ENCODE peak calls at places on chromosome 10, in six cellular contexts. J is HCT116, G is stomach, K is GM23338, F is hepatocyte, A is lower lobe of right lung. C is an unnamed sample.
A peak's percentile ranks its signal among the peaks of the same experiment; 100 is the strongest.

GRCh38 chr10:104255244-104255981 is 721 bp downstream of the GSTO1 start:
- DNase-seq in J (no peak), G (no peak), K (peak; percentile 50), F (peak; percentile 46), A (no peak), C (no peak)

GRCh38 chr10:103353281-103353680 is 2.3 kb upstream of the PCGF6 start:
- DNase-seq in J (no peak), G (no peak), K (peak; percentile 31), F (no peak), A (no peak), C (no peak)

GRCh38 chr10:43852141-43852540 is 203.5 kb upstream of the ZNF32 start:
- DNase-seq in J (no peak), G (no peak), K (no peak), F (no peak), A (no peak), C (no peak)

GRCh38 chr10:83692196-83692595 is 447.1 kb upstream of the GHITM start:
- DNase-seq in J (no peak), G (no peak), K (no peak), F (no peak), A (no peak), C (no peak)

GRCh38 chr10:92760609-92761008 is 70.9 kb downstream of the HHEX start:
- DNase-seq in J (no peak), G (no peak), K (no peak), F (no peak), A (no peak), C (no peak)

GRCh38 chr10:126376956-126377355 is 11.3 kb downstream of the ADAM12 start:
- DNase-seq in J (no peak), G (no peak), K (no peak), F (no peak), A (no peak), C (no peak)

GRCh38 chr10:110815354-110816004 is 56.2 kb upstream of the PDCD4 start:
- DNase-seq in J (no peak), G (no peak), K (no peak), F (no peak), A (no peak), C (no peak)

GRCh38 chr10:24762161-24762924 is 38.7 kb upstream of the ARHGAP21 start:
- DNase-seq in J (no peak), G (no peak), K (peak; percentile 10), F (no peak), A (no peak), C (no peak)

GRCh38 chr10:126027707-126028106 is 131.3 kb downstream of the FANK1 start:
- DNase-seq in J (no peak), G (no peak), K (no peak), F (no peak), A (no peak), C (no peak)

GRCh38 chr10:3781458-3782098 is 3.4 kb downstream of the KLF6 start:
- DNase-seq in J (no peak), G (peak; percentile 59), K (no peak), F (no peak), A (peak; percentile 79), C (no peak)

GRCh38 chr10:3064423-3064822 is 2.9 kb upstream of the PFKP start:
- DNase-seq in J (no peak), G (no peak), K (no peak), F (no peak), A (no peak), C (no peak)

GRCh38 chr10:118508863-118509262 is 86.6 kb downstream of the PRLHR start:
- DNase-seq in J (no peak), G (no peak), K (no peak), F (no peak), A (no peak), C (no peak)

GRCh38 chr10:78805176-78805575 is 263.6 kb upstream of the ZMIZ1 start:
- DNase-seq in J (no peak), G (peak; percentile 40), K (no peak), F (peak; percentile 92), A (peak; percentile 58), C (no peak)

GRCh38 chr10:70806841-70807240 is 8.9 kb upstream of the SGPL1 start:
- DNase-seq in J (no peak), G (no peak), K (no peak), F (no peak), A (no peak), C (no peak)

GRCh38 chr10:44035474-44036197 is 349.3 kb downstream of the CXCL12 start:
- DNase-seq in J (no peak), G (no peak), K (no peak), F (no peak), A (no peak), C (no peak)

GRCh38 chr10:76647276-76647675 is 990.3 kb downstream of the KCNMA1 start:
- DNase-seq in J (no peak), G (no peak), K (no peak), F (no peak), A (no peak), C (no peak)

GRCh38 chr10:34998940-34999339 is 91.2 kb downstream of the CUL2 start:
- DNase-seq in J (no peak), G (no peak), K (no peak), F (no peak), A (no peak), C (no peak)

GRCh38 chr10:101120520-101120883 is 10.6 kb upstream of the TLX1 start:
- DNase-seq in J (no peak), G (no peak), K (no peak), F (no peak), A (no peak), C (no peak)
- H3K27me3 ChIP-seq in J (peaks cover 5% of the 10 kb centered on the region), G (peaks cover 97% of the 10 kb centered on the region), K (peaks cover 100% of the 10 kb centered on the region), F (peaks cover 77% of the 10 kb centered on the region), A (peaks cover 78% of the 10 kb centered on the region), C (peaks cover 88% of the 10 kb centered on the region)

GRCh38 chr10:17226891-17227303 is 1.1 kb upstream of the VIM start:
- DNase-seq in J (no peak), G (no peak), K (peak; percentile 39), F (no peak), A (no peak), C (no peak)

GRCh38 chr10:17228081-17229015 is at the start of gene VIM:
- DNase-seq in J (peak; percentile 84), G (peak; percentile 73), K (peak; percentile 92), F (peak; percentile 90), A (peak; percentile 90), C (peak; percentile 48)

GRCh38 chr10:17225823-17226222 is 2.2 kb upstream of the VIM start:
- DNase-seq in J (no peak), G (no peak), K (no peak), F (no peak), A (no peak), C (no peak)

GRCh38 chr10:17229016-17229716 is 1.1 kb downstream of the VIM start:
- DNase-seq in J (no peak), G (peak; percentile 73), K (peak; percentile 46), F (peak; percentile 88), A (peak; percentile 92), C (no peak)

DNA sequence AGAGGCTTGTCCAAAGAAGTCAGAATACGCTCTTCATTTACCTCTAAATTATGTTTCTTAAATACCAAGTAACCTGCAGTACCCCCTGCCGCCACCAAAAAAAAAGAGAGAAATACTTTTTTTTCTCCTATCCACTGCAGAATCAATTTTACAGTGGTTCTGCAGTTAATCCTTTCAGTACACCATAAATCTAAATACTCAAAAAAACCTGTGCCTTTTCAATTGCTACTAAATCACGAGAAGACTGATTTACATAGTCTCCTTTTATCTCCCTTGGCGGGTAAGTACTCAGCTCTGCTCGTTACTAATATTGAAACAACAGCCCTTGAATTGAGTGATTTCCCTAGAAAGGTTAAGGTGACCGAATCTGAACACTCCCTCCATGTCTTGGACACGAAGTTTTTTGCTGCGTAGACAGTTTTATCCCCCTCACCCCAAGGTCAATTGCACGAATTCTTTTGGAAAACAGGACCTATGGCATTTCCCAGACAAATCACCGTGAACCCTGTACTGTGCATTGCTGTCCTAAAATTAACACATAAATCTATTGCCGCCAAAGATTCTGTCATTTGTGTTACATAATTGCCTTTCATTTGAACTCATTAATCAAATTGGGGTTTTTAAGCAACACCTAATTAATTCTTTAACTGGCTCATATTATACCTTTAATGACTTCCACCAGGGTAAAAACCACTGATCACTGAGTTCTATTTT is 517 bp upstream of the VIM start:
- DNase-seq in J (no peak), G (no peak), K (peak; percentile 46), F (no peak), A (no peak), C (no peak)
- H3K27ac ChIP-seq in J (no peak overlapping the region), G (peak overlapping the region; percentile 59), K (no peak overlapping the region), F (peak overlapping the region; percentile 99), A (peak overlapping the region; percentile 99), C (peak overlapping the region; percentile 89)

DNA sequence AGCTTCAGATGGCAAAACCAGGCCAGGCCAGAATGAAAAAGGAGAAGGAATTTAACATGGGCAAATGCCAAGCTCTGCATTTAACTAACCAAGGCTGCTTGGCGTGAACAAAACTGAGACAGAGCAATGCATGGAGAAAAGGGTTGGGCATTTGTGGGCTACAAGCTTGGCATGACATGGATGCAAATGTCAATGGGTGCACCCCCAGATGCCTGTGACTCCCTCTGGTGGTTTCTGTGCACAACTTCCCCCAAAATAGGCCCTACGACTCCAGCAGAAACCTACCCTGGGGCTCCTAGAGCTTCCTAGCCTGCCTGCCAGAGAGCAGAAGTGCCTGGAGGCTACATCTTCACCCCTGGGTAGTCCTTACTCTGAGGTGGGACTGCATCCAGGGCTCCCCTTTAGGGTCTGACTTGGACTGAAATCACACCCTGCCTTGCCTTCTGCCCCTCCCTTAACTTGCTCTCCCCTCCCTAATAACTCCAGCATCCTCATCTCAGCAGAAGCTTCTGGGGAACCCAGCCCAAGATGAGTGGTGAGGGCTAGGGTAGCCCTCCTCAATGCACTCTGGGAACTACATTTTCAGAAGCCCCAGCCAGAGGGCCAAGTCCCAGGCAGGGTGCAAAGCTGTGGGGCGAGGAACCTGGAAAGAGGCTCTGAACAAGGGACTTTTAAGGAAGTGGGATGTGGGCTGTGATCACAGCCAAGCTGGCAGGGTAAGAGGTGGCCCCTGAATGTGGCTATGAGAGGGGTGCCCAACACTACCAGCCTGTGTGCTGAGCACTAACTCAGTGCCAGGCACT is 11.3 kb downstream of the GPRIN2 start:
- DNase-seq in J (peak; percentile 10), G (peak; percentile 26), K (peak; percentile 84), F (no peak), A (peak; percentile 48), C (peak; percentile 33)
- TF ChIP-seq CTCF in J (peak; percentile 63), G (peak; percentile 6), K (peak; percentile 76), F (peak; percentile 34), A (peak; percentile 28), C (peak; percentile 20)

GRCh38 chr10:131056091-131056490 is 255.4 kb downstream of the TCERG1L start:
- DNase-seq in J (no peak), G (no peak), K (no peak), F (no peak), A (no peak), C (no peak)

GRCh38 chr10:131055437-131055836 is 256.1 kb downstream of the TCERG1L start:
- DNase-seq in J (no peak), G (no peak), K (no peak), F (no peak), A (no peak), C (no peak)

GRCh38 chr10:131058799-131059198 is 252.7 kb downstream of the TCERG1L start:
- DNase-seq in J (no peak), G (no peak), K (no peak), F (no peak), A (no peak), C (no peak)

GRCh38 chr10:131059881-131060280 is 251.6 kb downstream of the TCERG1L start:
- DNase-seq in J (no peak), G (no peak), K (no peak), F (no peak), A (no peak), C (no peak)

DNA sequence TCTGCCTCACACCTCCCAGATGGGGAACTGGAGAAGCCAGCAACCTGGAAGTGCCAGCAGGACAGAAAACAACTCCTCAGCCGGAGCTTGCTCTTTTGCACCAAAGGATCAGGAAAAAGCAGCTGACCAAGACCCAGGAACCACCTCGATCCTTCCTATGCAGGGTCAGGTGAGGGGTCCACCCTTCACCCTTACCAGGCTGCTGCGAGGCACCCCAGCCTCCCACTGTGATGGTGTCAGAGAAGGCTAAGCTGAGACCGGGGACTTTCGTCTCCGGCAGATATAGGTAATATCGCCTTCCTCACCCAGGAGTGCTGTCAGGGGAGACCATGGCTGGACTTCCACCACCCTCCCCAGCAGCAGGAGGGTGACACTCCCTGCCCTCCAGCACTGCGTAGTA is 254.7 kb downstream of the TCERG1L start:
- DNase-seq in J (no peak), G (no peak), K (no peak), F (no peak), A (no peak), C (no peak)
- H3K27me3 ChIP-seq in J (no peaks in the 10 kb centered on the region), G (peaks cover 11% of the 10 kb centered on the region), K (no peaks in the 10 kb centered on the region), F (no peaks in the 10 kb centered on the region), A (peaks cover 9% of the 10 kb centered on the region), C (no peaks in the 10 kb centered on the region)

C was measured in dorsolateral prefrontal cortex.